ENCODE peak calls at places on chromosomes 11 and 22, in eight cellular contexts. Z is choroid plexus epithelial cell, V is upper lobe of right lung, O is astrocyte of the spinal cord, L is fibroblast of the aortic adventitia, P is lung, W is SK-N-SH, F is pancreas. C is an unnamed sample.

GRCh38 chr11:88330826-88331428 is 6.6 kb downstream of the CTSC start:
- DNase-seq in O (no peak), Z (no peak), L (no peak), P (no peak), V (no peak), W (no peak), F (no peak), C (no peak)

GRCh38 chr11:108069947-108070346 is 51.4 kb upstream of the ACAT1 start:
- DNase-seq in Z (peak), W (no peak), P (no peak), F (no peak), V (no peak), O (peak), L (peak), C (no peak)

GRCh38 chr11:29161216-29161615 is 855.6 kb downstream of the KCNA4 start:
- DNase-seq in W (no peak), F (no peak), O (peak), Z (peak), V (no peak), P (no peak), L (peak), C (peak)

GRCh38 chr11:63738720-63739360 is 29.7 kb downstream of the ZFTA start:
- DNase-seq in L (peak), P (peak), O (peak), W (peak), Z (peak), V (no peak), F (peak), C (peak)

GRCh38 chr11:111018571-111018970 is 227.0 kb upstream of the POU2AF2 start:
- DNase-seq in F (no peak), V (no peak), W (no peak), O (peak), Z (peak), P (no peak), L (peak), C (peak)

GRCh38 chr11:35567737-35568465 is 42.5 kb upstream of the PAMR1 start:
- DNase-seq in P (peak), W (no peak), Z (no peak), O (peak), L (no peak), F (no peak), V (no peak), C (peak)

GRCh38 chr11:57406337-57406904 is 16.0 kb upstream of the PRG2 start:
- DNase-seq in L (peak), Z (no peak), V (no peak), O (peak), F (no peak), W (no peak), P (no peak), C (peak)

GRCh38 chr11:64056213-64056785 is 20.6 kb downstream of the FLRT1 start:
- DNase-seq in V (no peak), O (no peak), W (peak), Z (no peak), L (no peak), F (no peak), P (no peak), C (no peak)

GRCh38 chr11:19985106-19985505 is 175.2 kb downstream of the DBX1 start:
- DNase-seq in L (no peak), F (no peak), O (no peak), P (no peak), V (no peak), W (no peak), Z (no peak), C (no peak)

GRCh38 chr11:8621147-8621546 is 27.1 kb upstream of the STK33 start:
- DNase-seq in W (no peak), V (no peak), F (no peak), L (no peak), O (no peak), Z (no peak), P (no peak), C (no peak)

DNA sequence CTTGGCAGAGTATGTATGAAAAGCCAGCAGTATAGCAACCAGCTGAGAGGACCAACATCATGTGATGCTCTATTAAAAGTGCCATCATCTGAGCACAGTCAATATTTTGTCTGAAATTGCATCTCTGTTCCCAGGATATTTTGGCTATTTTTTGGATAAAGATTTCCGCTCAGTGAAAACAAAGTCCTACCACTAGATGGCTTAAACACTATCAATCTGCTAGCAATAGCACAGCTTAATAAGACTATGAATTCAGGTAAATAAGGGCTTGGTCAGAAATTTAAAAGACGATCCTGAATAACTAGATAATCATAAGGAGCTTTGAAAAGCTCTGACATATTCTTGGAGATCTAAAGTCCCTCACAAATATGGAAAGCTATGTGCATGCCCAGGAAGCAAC is 74.4 kb downstream of the MS4A13 start:
- DNase-seq in P (no peak), W (no peak), Z (peak), L (no peak), O (no peak), V (no peak), F (no peak), C (no peak)
- TF ChIP-seq CTCF in P (no peak), W (peak), Z (no peak), L (no peak), O (no peak), V (no peak), F (no peak), C (no peak)

GRCh38 chr11:60855726-60856633 is at the start of gene PTGDR2:
- DNase-seq in F (no peak), P (no peak), W (peak), O (no peak), V (no peak), Z (no peak), L (no peak), C (no peak)
- H3K4me3 ChIP-seq in F (no peak), P (no peak), W (no peak), O (no peak), V (no peak), Z (no peak), L (no peak), C (no peak)

GRCh38 chr11:124150684-124151083 is 32.5 kb upstream of the OR10D3 start:
- DNase-seq in L (no peak), O (no peak), W (no peak), P (no peak), Z (no peak), F (no peak), V (no peak), C (no peak)

DNA sequence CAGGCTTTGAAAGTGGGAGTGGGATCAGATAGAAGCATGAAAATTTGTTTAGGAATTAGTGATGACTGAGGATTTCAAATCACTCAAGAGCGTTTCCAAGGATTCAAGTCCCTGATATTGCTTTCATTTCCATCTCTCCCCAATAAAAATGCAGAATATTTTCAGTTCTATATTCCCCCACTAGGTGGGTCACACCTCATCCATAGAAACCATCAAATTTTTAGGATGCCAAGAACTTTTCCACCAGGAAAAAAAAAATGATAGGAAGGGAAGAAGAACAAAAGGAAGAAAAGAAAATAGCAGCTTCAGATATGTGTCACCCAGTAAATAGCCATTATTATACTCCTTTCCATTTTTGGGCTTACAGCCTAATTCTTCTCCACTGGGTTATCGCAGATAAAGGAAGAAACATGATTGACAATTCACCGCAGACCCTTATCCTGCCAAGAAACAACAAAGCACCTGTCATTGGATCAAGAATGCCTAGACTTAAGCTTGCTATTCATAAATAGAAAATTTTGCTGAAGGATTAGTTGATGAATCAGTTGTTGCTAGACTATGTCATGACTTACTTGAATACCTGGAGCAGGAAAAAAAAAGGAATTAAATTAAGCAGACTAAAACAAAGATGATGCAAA is 30.3 kb upstream of the OR10D3 start:
- DNase-seq in F (no peak), V (no peak), W (no peak), P (no peak), Z (no peak), O (no peak), L (no peak), C (no peak)
- TF ChIP-seq CTCF in F (no peak), V (no peak), W (peak), P (no peak), Z (no peak), O (no peak), L (peak), C (no peak)

DNA sequence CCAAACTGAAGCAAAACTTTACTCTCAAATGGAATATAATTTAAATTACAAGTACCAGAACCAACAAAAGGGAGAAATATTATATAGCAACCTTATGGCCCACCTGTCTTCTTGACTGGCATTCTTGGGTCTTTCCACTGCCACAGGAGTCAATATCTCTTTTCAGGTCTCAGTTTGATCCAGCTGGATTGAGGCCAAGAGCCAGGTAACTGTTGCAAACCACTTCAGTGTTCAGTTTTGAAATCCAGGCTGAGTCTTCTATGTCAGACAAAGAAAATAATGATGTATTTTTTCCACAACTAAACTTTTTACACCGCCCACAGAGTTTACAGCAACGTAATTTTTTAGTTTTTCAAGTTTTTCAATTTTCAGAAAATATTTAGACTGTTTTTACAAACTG is 648 bp downstream of the DLG2 start:
- DNase-seq in L (no peak), Z (no peak), W (no peak), O (no peak), V (no peak), P (peak), F (peak), C (no peak)
- H3K4me3 ChIP-seq in L (peak), Z (no peak), W (peak), O (no peak), V (peak), P (no peak), F (peak), C (no peak)

GRCh38 chr22:45906946-45907345 is 70.0 kb downstream of the WNT7B start:
- DNase-seq in F (no peak), P (no peak), V (no peak), W (no peak), L (no peak), O (no peak), Z (no peak), C (no peak)

GRCh38 chr22:45907378-45907777 is 69.6 kb downstream of the WNT7B start:
- DNase-seq in F (no peak), O (no peak), V (no peak), W (no peak), P (no peak), L (no peak), Z (no peak), C (no peak)

GRCh38 chr22:45905326-45905923 is 71.5 kb downstream of the WNT7B start:
- DNase-seq in F (no peak), P (no peak), Z (no peak), V (no peak), L (no peak), W (no peak), O (no peak), C (no peak)

GRCh38 chr22:45907996-45908395 is 69.0 kb downstream of the WNT7B start:
- DNase-seq in O (no peak), P (no peak), L (no peak), V (no peak), F (no peak), W (no peak), Z (no peak), C (no peak)

DNA sequence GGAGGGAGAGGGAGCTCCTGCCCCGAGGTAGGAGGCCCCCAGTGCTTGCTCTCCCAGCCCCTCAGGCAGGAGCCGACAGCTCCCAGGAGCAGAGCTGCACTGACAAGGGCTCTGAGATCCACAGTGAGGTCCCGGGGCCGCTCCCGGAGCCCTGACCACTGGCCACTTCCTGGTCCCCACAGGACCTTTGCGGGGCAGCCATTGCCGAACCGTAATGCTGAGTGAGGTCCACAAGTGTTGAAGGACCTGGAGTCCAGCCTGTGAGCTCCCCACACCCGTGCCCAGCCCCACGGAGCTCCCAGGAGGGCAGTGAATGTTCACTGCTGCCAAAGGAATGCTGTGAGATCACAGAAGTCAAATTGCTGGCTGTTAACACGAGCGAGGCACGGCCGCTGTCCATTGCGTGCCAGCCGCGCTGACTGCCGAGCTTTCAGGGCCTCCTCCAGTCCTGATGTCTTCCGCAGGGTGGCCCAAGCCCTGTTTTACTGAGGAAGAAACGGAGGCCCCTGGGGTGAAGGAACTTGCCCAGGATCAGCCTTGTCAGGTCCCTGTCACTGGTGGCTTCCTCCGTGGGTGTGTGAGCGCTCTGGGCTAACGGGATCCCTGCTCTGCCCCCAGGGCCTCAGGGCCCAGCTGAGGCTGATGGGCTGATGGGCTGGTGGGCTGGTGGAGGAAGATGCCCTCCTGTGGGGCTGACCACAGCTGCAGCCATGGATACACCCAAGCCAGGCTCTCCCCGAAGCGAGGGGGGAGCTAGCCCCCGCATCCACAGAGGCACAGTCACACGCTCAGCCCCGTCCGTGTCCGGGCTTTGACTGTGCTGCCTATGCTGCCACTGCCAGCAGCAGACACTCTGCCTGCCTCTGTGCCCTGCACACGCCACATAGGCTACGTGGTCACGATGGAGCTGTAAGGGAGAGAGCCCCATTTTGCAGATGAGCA is 70.8 kb downstream of the WNT7B start:
- DNase-seq in O (peak), F (no peak), Z (peak), P (no peak), W (no peak), L (peak), V (no peak), C (no peak)
- TF ChIP-seq CTCF in O (no peak), F (no peak), Z (no peak), P (no peak), W (no peak), L (no peak), V (no peak), C (no peak)

DNA sequence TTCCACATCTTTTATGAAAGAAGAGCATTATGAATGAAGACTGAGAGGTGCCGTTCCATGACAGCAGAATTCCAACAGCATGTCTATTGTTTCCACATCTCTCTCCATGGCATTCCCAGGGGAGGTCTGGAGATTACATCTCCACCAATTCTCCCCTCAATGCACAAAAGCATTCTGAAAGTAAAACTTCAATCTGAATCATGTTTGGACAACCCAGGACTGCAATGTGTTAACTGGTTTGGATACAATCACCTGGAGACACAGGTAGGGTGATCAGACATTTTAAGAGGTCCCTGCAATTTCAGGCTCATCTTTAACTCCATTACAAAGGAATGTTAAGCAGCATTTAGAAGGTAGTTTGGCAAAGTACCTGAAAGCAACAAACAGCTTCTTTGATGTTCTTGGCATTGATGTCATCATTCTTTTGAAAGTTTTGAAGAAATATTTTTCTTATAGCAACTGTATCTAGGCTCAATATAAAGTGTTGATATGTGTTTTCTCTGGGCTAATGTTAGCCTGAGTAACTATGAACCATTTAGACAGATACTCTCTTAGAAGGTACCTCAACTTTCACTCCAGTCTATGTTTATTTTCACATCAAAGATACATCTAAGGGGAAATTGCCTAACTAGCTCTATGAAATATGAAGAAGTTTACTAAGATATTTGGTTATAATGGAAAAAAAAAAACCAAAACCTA is 181.4 kb upstream of the MTMR2 start:
- DNase-seq in O (peak), Z (peak), W (no peak), P (no peak), V (no peak), L (peak), F (no peak), C (no peak)
- H3K4me3 ChIP-seq in O (no peak), Z (no peak), W (no peak), P (no peak), V (no peak), L (no peak), F (no peak), C (no peak)

DNA sequence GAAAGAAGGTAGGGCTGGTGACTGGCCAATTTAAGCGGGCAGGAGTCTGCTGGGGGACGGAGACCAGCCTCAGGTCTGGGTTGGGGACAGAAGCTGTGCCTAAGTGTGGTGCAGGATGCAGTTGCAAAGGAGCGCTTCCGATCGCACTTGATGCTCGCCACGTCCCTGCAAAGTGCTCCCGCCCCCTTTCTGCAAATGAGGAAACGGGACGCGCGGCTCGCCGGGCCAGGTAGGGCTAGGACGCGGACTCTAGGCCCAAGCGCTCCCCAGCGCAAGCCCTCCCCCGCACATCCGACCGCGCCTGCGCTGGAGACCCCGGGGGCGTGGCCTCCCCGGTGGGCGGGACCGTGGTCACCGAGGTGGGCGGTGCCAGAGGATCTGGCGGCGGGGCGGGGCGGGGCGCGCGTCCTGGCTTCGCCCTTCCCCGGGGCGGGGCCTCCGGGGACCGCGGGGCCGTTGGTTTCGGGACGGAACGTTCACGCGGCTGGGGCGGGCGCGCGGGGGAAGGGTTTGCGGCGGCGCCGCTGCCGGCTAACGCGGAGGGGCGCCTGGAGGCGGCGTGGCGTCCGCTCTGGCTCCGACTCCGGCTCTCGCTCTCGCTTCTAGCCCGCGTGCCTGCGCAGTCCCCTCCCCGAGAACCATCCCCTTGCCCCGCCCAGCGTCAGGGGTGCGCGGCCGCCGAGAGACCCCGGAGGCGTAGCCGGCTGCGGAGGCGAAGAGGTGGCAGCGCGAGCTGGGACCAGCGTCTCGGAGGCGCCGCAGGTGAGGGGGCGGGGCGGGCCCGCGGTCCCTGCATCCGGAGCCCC is at the start of gene FAM118A:
- DNase-seq in W (peak), F (peak), V (peak), Z (peak), O (peak), P (peak), L (peak), C (peak)
- TF ChIP-seq CTCF in W (no peak), F (no peak), V (peak), Z (no peak), O (no peak), P (no peak), L (no peak), C (peak)

DNA sequence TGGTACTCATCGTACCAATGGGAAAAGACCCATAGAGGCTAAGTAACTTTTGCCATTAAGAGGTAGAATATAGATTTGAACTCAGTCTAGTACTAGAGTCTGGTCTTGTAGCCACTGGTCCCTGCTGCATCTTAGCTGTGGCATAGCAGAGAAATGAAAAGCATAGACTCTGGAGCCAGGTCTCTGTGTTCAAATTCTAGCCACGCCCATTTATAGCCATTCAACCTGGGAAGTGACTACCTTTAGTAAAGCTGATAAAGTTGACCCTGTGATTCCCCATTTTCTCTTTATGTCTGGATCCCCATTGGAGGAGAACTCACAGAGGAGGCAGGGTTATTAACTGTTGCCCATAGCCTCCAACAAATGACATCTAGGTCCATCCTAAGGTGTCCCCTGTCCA is 113.6 kb downstream of the ME3 start:
- DNase-seq in L (no peak), V (no peak), F (no peak), W (no peak), O (no peak), P (no peak), Z (no peak), C (no peak)
- H3K4me3 ChIP-seq in L (no peak), V (no peak), F (no peak), W (no peak), O (no peak), P (no peak), Z (no peak), C (no peak)

GRCh38 chr11:4181780-4182721 is 87.5 kb downstream of the RRM1 start:
- DNase-seq in F (peak), L (peak), V (peak), Z (peak), P (peak), W (peak), O (peak), C (peak)
- TF ChIP-seq CTCF in F (peak), L (peak), V (peak), Z (peak), P (peak), W (peak), O (peak), C (peak)

GRCh38 chr11:125892071-125892470 is 4.6 kb downstream of the HYLS1 start:
- DNase-seq in F (no peak), Z (no peak), L (peak), W (no peak), P (no peak), V (no peak), O (peak), C (peak)
- H3K4me3 ChIP-seq in F (no peak), Z (no peak), L (no peak), W (no peak), P (no peak), V (no peak), O (no peak), C (no peak)

C was measured in bronchial epithelial cell.